ENCODE peak calls at places on chromosomes 2 and 18, in six cellular contexts. Q is heart left ventricle, N is A549, F is prostate gland, A is AG09309, M is SK-N-SH. C is an unnamed sample.

GRCh38 chr18:36469471-36469870 is 172.0 kb downstream of the FHOD3 start:
- DNase-seq in A (no peak), N (no peak), Q (peak; percentile 75), M (no peak), F (no peak), C (no peak)

GRCh38 chr2:174027956-174028355 is 62.8 kb upstream of the SP3 start:
- DNase-seq in N (no peak), A (no peak), Q (no peak), F (no peak), M (no peak), C (no peak)

GRCh38 chr2:158797963-158798700 is 3.0 kb downstream of the DAPL1 start:
- DNase-seq in N (no peak), A (no peak), Q (no peak), F (no peak), M (no peak), C (no peak)

GRCh38 chr2:8659735-8660492 is 21.9 kb upstream of the ID2 start:
- DNase-seq in A (no peak), N (no peak), F (no peak), M (peak; percentile 67), Q (no peak), C (no peak)

GRCh38 chr2:236061899-236062298 is 106.3 kb downstream of the GBX2 start:
- DNase-seq in A (no peak), Q (no peak), F (no peak), N (no peak), M (no peak), C (no peak)

GRCh38 chr2:120736955-120737801 is 1.5 kb downstream of the GLI2 start:
- DNase-seq in F (peak; percentile 24), A (peak; percentile 52), Q (peak; percentile 65), M (peak; percentile 74), N (peak; percentile 83), C (no peak)

GRCh38 chr2:197946562-197946961 is 142.2 kb downstream of the PLCL1 start:
- DNase-seq in A (no peak), Q (no peak), M (no peak), F (no peak), N (no peak), C (no peak)

GRCh38 chr2:27245620-27246019 is 17.2 kb downstream of the SLC30A3 start:
- DNase-seq in A (no peak), N (no peak), M (no peak), Q (no peak), F (no peak), C (no peak)

GRCh38 chr18:69872661-69873060 is 75.0 kb downstream of the CD226 start:
- DNase-seq in F (no peak), A (no peak), Q (no peak), N (no peak), M (no peak), C (no peak)

GRCh38 chr2:237459741-237460174 is 27.3 kb upstream of the MLPH start:
- DNase-seq in Q (no peak), F (no peak), M (no peak), N (peak; percentile 65), A (no peak), C (no peak)

GRCh38 chr2:37782721-37783438 is 111.4 kb upstream of the CDC42EP3 start:
- DNase-seq in Q (no peak), F (no peak), M (no peak), N (no peak), A (no peak), C (no peak)

GRCh38 chr18:48920408-48921038 is 30.2 kb downstream of the SMAD7 start:
- DNase-seq in M (no peak), F (no peak), Q (no peak), N (no peak), A (no peak), C (no peak)

GRCh38 chr18:48921305-48922202 is 29.2 kb downstream of the SMAD7 start:
- DNase-seq in M (no peak), N (no peak), F (no peak), Q (no peak), A (no peak), C (no peak)

GRCh38 chr18:48923746-48924580 is 26.8 kb downstream of the SMAD7 start:
- DNase-seq in M (no peak), N (no peak), Q (no peak), A (no peak), F (no peak), C (peak; percentile 64)

GRCh38 chr18:48922801-48923730 is 27.7 kb downstream of the SMAD7 start:
- DNase-seq in A (peak; percentile 85), F (peak; percentile 71), Q (peak; percentile 69), M (no peak), N (no peak), C (no peak)

GRCh38 chr18:48922203-48922800 is 28.5 kb downstream of the SMAD7 start:
- DNase-seq in N (no peak), A (no peak), Q (no peak), F (no peak), M (no peak), C (no peak)
- TF ChIP-seq CTCF in N (no peak), A (no peak), Q (no peak), F (no peak), M (no peak), C (no peak)

GRCh38 chr2:131032393-131032836 is 60.8 kb downstream of the FAM168B start:
- DNase-seq in Q (no peak), F (no peak), N (no peak), A (no peak), M (no peak), C (no peak)
- TF ChIP-seq CTCF in Q (no peak), F (no peak), N (no peak), A (no peak), M (no peak), C (no peak)

DNA sequence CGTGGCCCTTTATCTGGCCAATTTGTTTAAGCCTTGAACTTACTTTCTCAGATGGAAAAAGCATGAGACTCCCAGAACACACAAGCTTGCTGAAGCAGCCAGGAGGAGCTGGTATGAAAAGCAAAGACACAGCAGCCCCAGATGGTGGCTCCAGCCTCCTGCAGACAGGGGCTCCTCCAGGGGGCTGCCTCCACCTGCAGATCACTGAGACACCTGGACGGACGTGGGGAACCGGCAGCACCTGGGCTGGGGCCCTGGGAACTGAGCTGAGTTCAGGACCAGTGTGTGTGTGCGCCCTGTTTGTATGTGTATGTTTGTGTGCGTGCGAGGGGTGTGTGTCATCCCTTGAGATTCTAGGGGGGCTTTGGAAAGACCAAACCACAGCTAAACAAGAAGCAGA is 8.6 kb downstream of the CYS1 start:
- DNase-seq in M (no peak), N (no peak), Q (no peak), F (no peak), A (no peak), C (no peak)
- TF ChIP-seq CTCF in M (no peak), N (no peak), Q (no peak), F (no peak), A (no peak), C (no peak)

GRCh38 chr18:59040770-59041148 is 98.9 kb upstream of the SEC11C start:
- DNase-seq in N (no peak), Q (no peak), F (no peak), A (no peak), M (no peak), C (no peak)

GRCh38 chr18:59041296-59041695 is 98.4 kb upstream of the SEC11C start:
- DNase-seq in F (no peak), A (no peak), N (no peak), M (no peak), Q (no peak), C (no peak)

GRCh38 chr18:59041819-59042476 is 97.7 kb upstream of the SEC11C start:
- DNase-seq in M (no peak), N (no peak), A (no peak), F (peak; percentile 68), Q (no peak), C (no peak)

GRCh38 chr18:59044855-59045254 is 94.8 kb upstream of the SEC11C start:
- DNase-seq in M (no peak), F (no peak), A (no peak), Q (no peak), N (no peak), C (no peak)

GRCh38 chr18:59042477-59042842 is 97.2 kb upstream of the SEC11C start:
- DNase-seq in M (no peak), N (no peak), A (peak; percentile 84), F (no peak), Q (no peak), C (no peak)
- TF ChIP-seq CTCF in M (no peak), N (no peak), A (no peak), F (no peak), Q (no peak), C (no peak)

DNA sequence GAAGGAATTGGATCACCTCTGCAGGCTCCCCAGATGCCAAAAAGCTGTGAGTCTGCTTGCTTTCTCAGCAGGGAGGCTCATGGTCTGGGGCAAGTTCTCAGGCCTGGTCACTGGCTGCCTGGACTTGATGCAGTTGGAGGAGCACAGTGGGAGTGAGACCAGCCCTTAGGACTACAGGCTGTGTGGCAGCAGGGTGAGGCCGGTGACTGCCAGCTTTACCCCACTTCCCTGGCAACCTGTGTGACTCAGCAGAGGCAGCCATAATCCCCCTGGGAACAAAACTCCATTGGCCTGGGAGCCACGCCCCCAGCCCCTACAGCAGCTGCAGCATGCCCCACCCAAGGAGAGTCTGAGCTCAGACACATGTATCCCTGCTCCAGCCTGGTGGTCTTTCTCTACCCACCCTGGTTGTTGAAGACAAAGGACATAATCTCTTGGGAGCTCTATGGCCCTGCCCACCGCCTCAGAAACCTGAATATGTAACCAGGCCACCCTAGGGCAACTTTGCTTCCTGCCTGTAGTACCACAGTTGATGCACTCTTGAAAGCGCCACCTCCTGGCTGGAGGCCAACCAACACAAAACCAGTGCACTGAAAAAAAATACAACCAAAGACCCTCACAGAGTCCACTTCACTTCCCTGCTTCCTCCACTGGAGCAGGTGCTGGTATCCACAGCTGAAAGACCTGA is 106.8 kb upstream of the SPATS2L start:
- DNase-seq in A (no peak), F (no peak), Q (no peak), M (no peak), N (peak; percentile 31), C (peak; percentile 19)
- TF ChIP-seq CTCF in A (no peak), F (no peak), Q (no peak), M (peak; percentile 9), N (no peak), C (no peak)

GRCh38 chr2:70554338-70554892 is 789 bp upstream of the TGFA start:
- DNase-seq in N (no peak), Q (no peak), F (no peak), A (no peak), M (no peak), C (no peak)
- TF ChIP-seq CTCF in N (peak; percentile 6), Q (peak; percentile 70), F (no peak), A (no peak), M (no peak), C (peak; percentile 49)

C was measured in activated CD8-positive, alpha-beta T cell treated with anti-CD3 and anti-CD28 coated beads for 36 hours.